ENCODE peak calls at places on chromosome 1, in seven cellular contexts. C, W, N, A, V, R and K are unnamed samples.
A peak's percentile ranks its signal among the peaks of the same experiment; 100 is the strongest.

GRCh38 chr1:226405411-226405988 is 2.4 kb downstream of the PARP1 start:
- DNase-seq in N (peak; percentile 42), V (no peak), W (no peak), A (no peak), C (no peak), R (no peak), K (peak; percentile 71)

GRCh38 chr1:234957330-234958065 is 171.1 kb downstream of the TOMM20 start:
- DNase-seq in N (peak; percentile 37), W (no peak), V (no peak), R (peak; percentile 26), C (no peak), A (no peak), K (no peak)

GRCh38 chr1:228372183-228373003 is 34.2 kb downstream of the TRIM11 start:
- DNase-seq in C (no peak), W (no peak), V (no peak), N (no peak), R (no peak), A (no peak), K (no peak)

GRCh38 chr1:3564921-3565831 is 46.1 kb downstream of the MEGF6 start:
- DNase-seq in C (peak; percentile 37), A (peak; percentile 25), W (peak; percentile 37), N (peak; percentile 71), R (peak; percentile 72), V (peak; percentile 17), K (peak; percentile 71)

GRCh38 chr1:117044217-117044616 is 15.9 kb upstream of the TTF2 start:
- DNase-seq in A (no peak), V (no peak), N (no peak), C (no peak), W (no peak), R (no peak), K (no peak)

GRCh38 chr1:217274416-217274815 is 356.5 kb downstream of the GPATCH2 start:
- DNase-seq in W (no peak), V (no peak), C (no peak), A (no peak), N (no peak), R (no peak), K (no peak)

GRCh38 chr1:228497817-228498216 is 10.6 kb downstream of the RNF187 start:
- DNase-seq in W (no peak), V (no peak), N (no peak), A (no peak), R (no peak), C (no peak), K (no peak)

GRCh38 chr1:87805661-87806376 is 477.1 kb downstream of the LMO4 start:
- DNase-seq in W (no peak), A (no peak), R (no peak), C (no peak), N (no peak), V (no peak), K (no peak)

GRCh38 chr1:220943319-220943718 is 64.1 kb downstream of the HLX start:
- DNase-seq in C (no peak), N (no peak), A (no peak), V (no peak), R (no peak), W (no peak), K (no peak)

GRCh38 chr1:167775178-167775577 is 53.4 kb downstream of the MPZL1 start:
- DNase-seq in C (no peak), N (no peak), V (no peak), A (no peak), R (no peak), W (no peak), K (no peak)

GRCh38 chr1:192552619-192553225 is 22.9 kb upstream of the RGS1 start:
- DNase-seq in R (no peak), A (no peak), V (no peak), C (no peak), W (no peak), N (no peak), K (no peak)

GRCh38 chr1:221699582-221700519 is 42.0 kb downstream of the DUSP10 start:
- DNase-seq in C (no peak), N (no peak), W (no peak), V (no peak), A (no peak), R (peak; percentile 74), K (no peak)

GRCh38 chr1:212415107-212415841 is 588 bp upstream of the PACC1 start:
- DNase-seq in A (no peak), C (peak; percentile 6), N (no peak), V (no peak), R (no peak), W (no peak), K (peak; percentile 43)

GRCh38 chr1:176111835-176112234 is 95.3 kb downstream of the COP1 start:
- DNase-seq in V (no peak), W (no peak), N (no peak), R (no peak), A (no peak), C (no peak), K (no peak)

GRCh38 chr1:108716437-108717230 is 3.9 kb downstream of the FNDC7 start:
- DNase-seq in C (no peak), N (no peak), R (no peak), V (no peak), A (no peak), W (no peak), K (no peak)

GRCh38 chr1:11930571-11931445 is 3.7 kb upstream of the PLOD1 start:
- DNase-seq in V (no peak), A (no peak), C (no peak), W (no peak), N (no peak), R (peak; percentile 74), K (no peak)

GRCh38 chr1:109040627-109041613 is 982 bp downstream of the WDR47 start:
- DNase-seq in W (peak; percentile 14), A (peak; percentile 18), V (no peak), R (peak; percentile 12), C (peak; percentile 50), N (peak; percentile 39), K (peak; percentile 64)

GRCh38 chr1:20375563-20375962 is 84.9 kb downstream of the VWA5B1 start:
- DNase-seq in R (no peak), C (no peak), W (no peak), A (no peak), N (no peak), V (no peak), K (no peak)

GRCh38 chr1:33866286-33866685 is 2.4 kb downstream of the HMGB4 start:
- DNase-seq in R (no peak), N (no peak), C (no peak), A (no peak), W (no peak), V (no peak), K (no peak)

GRCh38 chr1:36156329-36157114 is 562 bp downstream of the MAP7D1 start:
- DNase-seq in V (peak; percentile 35), A (peak; percentile 53), N (peak; percentile 83), R (no peak), W (peak; percentile 46), C (peak; percentile 68), K (peak; percentile 65)

GRCh38 chr1:159936284-159936904 is 9.0 kb downstream of the IGSF9 start:
- DNase-seq in N (peak; percentile 94), C (peak; percentile 75), A (peak; percentile 86), V (peak; percentile 77), W (peak; percentile 76), R (peak; percentile 82), K (peak; percentile 87)

GRCh38 chr1:59100975-59101374 is 195.9 kb upstream of the FGGY start:
- DNase-seq in W (no peak), R (peak; percentile 48), N (no peak), C (no peak), V (no peak), A (no peak), K (no peak)

GRCh38 chr1:184557423-184558347 is 170.9 kb downstream of the C1orf21 start:
- DNase-seq in V (no peak), W (no peak), A (no peak), R (no peak), N (no peak), C (no peak), K (no peak)

GRCh38 chr1:77783141-77783540 is 3.7 kb downstream of the MIGA1 start:
- DNase-seq in R (no peak), N (no peak), A (no peak), C (no peak), V (no peak), W (no peak), K (no peak)

GRCh38 chr1:15941044-15941840 is 34.7 kb downstream of the ZBTB17 start:
- DNase-seq in V (no peak), N (no peak), C (no peak), A (no peak), W (no peak), R (no peak), K (no peak)

GRCh38 chr1:198660341-198661056 is 21.7 kb downstream of the PTPRC start:
- DNase-seq in A (no peak), W (no peak), C (no peak), R (no peak), N (no peak), V (no peak), K (no peak)

GRCh38 chr1:91583326-91583755 is 82.7 kb downstream of the CDC7 start:
- DNase-seq in C (no peak), V (no peak), R (peak; percentile 52), N (no peak), W (no peak), A (no peak), K (no peak)

GRCh38 chr1:19156676-19157075 is 53.4 kb downstream of the UBR4 start:
- DNase-seq in N (no peak), V (no peak), R (peak; percentile 10), C (no peak), W (no peak), A (no peak), K (no peak)

GRCh38 chr1:151964510-151964909 is 29.1 kb downstream of the S100A10 start:
- DNase-seq in C (no peak), N (no peak), W (no peak), V (no peak), R (no peak), A (no peak), K (no peak)

GRCh38 chr1:26111530-26112406 is at the start of gene PDIK1L:
- DNase-seq in W (peak; percentile 89), C (peak; percentile 94), A (peak; percentile 95), R (peak; percentile 93), N (peak; percentile 92), V (peak; percentile 91), K (peak; percentile 94)